ENCODE peak calls at places on chromosomes 2 and 18, in five cellular contexts. One of them, this sample, is unnamed.

GRCh38 chr2:137809837-137810236 is 154.4 kb upstream of the HNMT start:
- DNase-seq in stomach: no peak
- DNase-seq in NCI-H345: no peak
- DNase-seq in aorta: no peak
- DNase-seq in progenitor cell of endocrine pancreas: no peak
- DNase-seq in this sample: no peak

GRCh38 chr2:159521272-159521671 is 95.1 kb downstream of the BAZ2B start:
- DNase-seq in progenitor cell of endocrine pancreas: no peak
- DNase-seq in aorta: no peak
- DNase-seq in NCI-H345: no peak
- DNase-seq in stomach: no peak
- DNase-seq in this sample: no peak

GRCh38 chr2:129324349-129324748 is 655.1 kb upstream of the RAB6C start:
- DNase-seq in NCI-H345: no peak
- DNase-seq in stomach: no peak
- DNase-seq in aorta: no peak
- DNase-seq in progenitor cell of endocrine pancreas: no peak
- DNase-seq in this sample: no peak

GRCh38 chr2:203636896-203637818 is 69.3 kb upstream of the CD28 start:
- DNase-seq in stomach: no peak
- DNase-seq in NCI-H345: no peak
- DNase-seq in progenitor cell of endocrine pancreas: no peak
- DNase-seq in aorta: no peak
- DNase-seq in this sample: peak

GRCh38 chr2:173572848-173573247 is 218.2 kb downstream of the CDCA7 start:
- DNase-seq in aorta: no peak
- DNase-seq in NCI-H345: no peak
- DNase-seq in progenitor cell of endocrine pancreas: no peak
- DNase-seq in stomach: no peak
- DNase-seq in this sample: no peak

GRCh38 chr2:169715379-169716228 is 18.0 kb upstream of the KLHL23 start:
- DNase-seq in NCI-H345: peak
- DNase-seq in aorta: no peak
- DNase-seq in progenitor cell of endocrine pancreas: no peak
- DNase-seq in stomach: peak
- DNase-seq in this sample: peak

GRCh38 chr2:75018162-75018561 is 59.7 kb downstream of the POLE4 start:
- DNase-seq in aorta: no peak
- DNase-seq in progenitor cell of endocrine pancreas: no peak
- DNase-seq in NCI-H345: no peak
- DNase-seq in stomach: no peak
- DNase-seq in this sample: no peak

GRCh38 chr2:168897449-168897848 is 3.6 kb upstream of the G6PC2 start:
- DNase-seq in stomach: no peak
- DNase-seq in progenitor cell of endocrine pancreas: no peak
- DNase-seq in NCI-H345: no peak
- DNase-seq in aorta: no peak
- DNase-seq in this sample: no peak

GRCh38 chr2:104870249-104870816 is 16.4 kb downstream of the POU3F3 start:
- DNase-seq in aorta: no peak
- DNase-seq in NCI-H345: no peak
- DNase-seq in progenitor cell of endocrine pancreas: no peak
- DNase-seq in stomach: no peak
- DNase-seq in this sample: no peak

GRCh38 chr18:54881229-54881753 is 53.0 kb downstream of the RAB27B start:
- DNase-seq in stomach: no peak
- DNase-seq in NCI-H345: no peak
- DNase-seq in aorta: no peak
- DNase-seq in progenitor cell of endocrine pancreas: no peak
- DNase-seq in this sample: no peak

GRCh38 chr2:96129528-96130120 is 8.7 kb downstream of the ASTL start:
- DNase-seq in NCI-H345: no peak
- DNase-seq in stomach: no peak
- DNase-seq in aorta: no peak
- DNase-seq in progenitor cell of endocrine pancreas: no peak
- DNase-seq in this sample: no peak

GRCh38 chr2:145960479-145961163 is 1440.7 kb upstream of the ZEB2 start:
- DNase-seq in NCI-H345: no peak
- DNase-seq in aorta: no peak
- DNase-seq in progenitor cell of endocrine pancreas: no peak
- DNase-seq in stomach: no peak
- DNase-seq in this sample: peak

GRCh38 chr18:37391698-37392548 is 173.7 kb downstream of the CELF4 start:
- DNase-seq in NCI-H345: no peak
- DNase-seq in stomach: no peak
- DNase-seq in progenitor cell of endocrine pancreas: no peak
- DNase-seq in aorta: no peak
- DNase-seq in this sample: no peak

GRCh38 chr2:120857931-120858330 is 122.3 kb downstream of the GLI2 start:
- DNase-seq in progenitor cell of endocrine pancreas: no peak
- DNase-seq in aorta: peak
- DNase-seq in stomach: no peak
- DNase-seq in NCI-H345: no peak
- DNase-seq in this sample: no peak

GRCh38 chr2:177328056-177328455 is 63.5 kb upstream of the NFE2L2 start:
- DNase-seq in aorta: no peak
- DNase-seq in NCI-H345: no peak
- DNase-seq in progenitor cell of endocrine pancreas: no peak
- DNase-seq in stomach: no peak
- DNase-seq in this sample: no peak

GRCh38 chr2:190178066-190178722 is 115.7 kb upstream of the MSTN start:
- DNase-seq in NCI-H345: no peak
- DNase-seq in stomach: no peak
- DNase-seq in aorta: no peak
- DNase-seq in progenitor cell of endocrine pancreas: no peak
- DNase-seq in this sample: no peak

GRCh38 chr18:75344615-75345014 is 82.9 kb downstream of the SMIM21 start:
- DNase-seq in aorta: no peak
- DNase-seq in stomach: no peak
- DNase-seq in progenitor cell of endocrine pancreas: no peak
- DNase-seq in NCI-H345: no peak
- DNase-seq in this sample: no peak

GRCh38 chr2:213723051-213723560 is 438.8 kb downstream of the SPAG16 start:
- DNase-seq in progenitor cell of endocrine pancreas: no peak
- DNase-seq in NCI-H345: no peak
- DNase-seq in stomach: no peak
- DNase-seq in aorta: no peak
- DNase-seq in this sample: no peak

GRCh38 chr18:48326901-48327675 is 82.1 kb downstream of the ZBTB7C start:
- DNase-seq in aorta: peak
- DNase-seq in progenitor cell of endocrine pancreas: no peak
- DNase-seq in NCI-H345: no peak
- DNase-seq in stomach: no peak
- DNase-seq in this sample: no peak

GRCh38 chr2:64204006-64204632 is 59.9 kb upstream of the PELI1 start:
- DNase-seq in stomach: no peak
- DNase-seq in progenitor cell of endocrine pancreas: no peak
- DNase-seq in NCI-H345: no peak
- DNase-seq in aorta: peak
- DNase-seq in this sample: peak

GRCh38 chr2:32135409-32135808 is 30.3 kb upstream of the SLC30A6 start:
- DNase-seq in stomach: no peak
- DNase-seq in aorta: no peak
- DNase-seq in progenitor cell of endocrine pancreas: no peak
- DNase-seq in NCI-H345: no peak
- DNase-seq in this sample: no peak

GRCh38 chr2:7919510-7919909 is 762.3 kb upstream of the ID2 start:
- DNase-seq in NCI-H345: no peak
- DNase-seq in progenitor cell of endocrine pancreas: no peak
- DNase-seq in aorta: no peak
- DNase-seq in stomach: no peak
- DNase-seq in this sample: peak

GRCh38 chr2:24352664-24353063 is 7.7 kb downstream of the ITSN2 start:
- DNase-seq in progenitor cell of endocrine pancreas: no peak
- DNase-seq in aorta: no peak
- DNase-seq in stomach: no peak
- DNase-seq in NCI-H345: no peak
- DNase-seq in this sample: no peak

GRCh38 chr2:170742896-170743529 is 27.2 kb upstream of the ERICH2 start:
- DNase-seq in aorta: no peak
- DNase-seq in progenitor cell of endocrine pancreas: no peak
- DNase-seq in stomach: no peak
- DNase-seq in NCI-H345: no peak
- DNase-seq in this sample: no peak

GRCh38 chr2:96955694-96956610 is 30.4 kb downstream of the FAM178B start:
- DNase-seq in stomach: no peak
- DNase-seq in progenitor cell of endocrine pancreas: no peak
- DNase-seq in aorta: peak
- DNase-seq in NCI-H345: no peak
- DNase-seq in this sample: no peak